ENCODE peak calls at places on chromosomes 16 and 17, in five cellular contexts. S is HepG2, Q is HCT116, B is H1, A is GM12878. L is an unnamed sample.

GRCh38 chr17:57354669-57355068 is 98.3 kb downstream of the MSI2 start:
- DNase-seq in Q (no peak), B (no peak), S (no peak), A (no peak), L (no peak)

GRCh38 chr17:49497147-49498036 is 2.3 kb downstream of the NGFR start:
- DNase-seq in B (no peak), Q (no peak), A (no peak), S (no peak), L (no peak)

GRCh38 chr17:74803971-74804370 is 27.8 kb upstream of the NAT9 start:
- DNase-seq in S (no peak), B (no peak), A (no peak), Q (no peak), L (no peak)

GRCh38 chr16:87834668-87835473 is 34.4 kb downstream of the SLC7A5 start:
- DNase-seq in A (no peak), B (no peak), Q (no peak), S (no peak), L (no peak)

GRCh38 chr17:37488009-37488604 is 1.6 kb upstream of the DUSP14 start:
- DNase-seq in B (no peak), S (peak; percentile 98), A (no peak), Q (peak; percentile 65), L (peak; percentile 42)

GRCh38 chr16:82735696-82736095 is 108.9 kb downstream of the CDH13 start:
- DNase-seq in Q (no peak), S (no peak), B (no peak), A (no peak), L (no peak)

GRCh38 chr16:31479752-31480151 is 3.2 kb upstream of the SLC5A2 start:
- DNase-seq in B (no peak), A (no peak), Q (no peak), S (no peak), L (no peak)

GRCh38 chr16:1744338-1744840 is 27.0 kb downstream of the NME3 start:
- DNase-seq in S (no peak), A (no peak), Q (no peak), B (no peak), L (no peak)

GRCh38 chr16:5041604-5042133 is 7.9 kb upstream of the NAGPA start:
- DNase-seq in S (no peak), Q (peak; percentile 58), A (peak; percentile 41), B (no peak), L (no peak)

GRCh38 chr17:61248399-61248798 is 151.2 kb upstream of the TBX2 start:
- DNase-seq in Q (no peak), S (peak; percentile 30), B (no peak), A (no peak), L (no peak)

GRCh38 chr17:53032861-53033271 is 789.9 kb upstream of the KIF2B start:
- DNase-seq in B (peak; percentile 66), Q (peak; percentile 4), S (peak; percentile 71), A (no peak), L (no peak)

GRCh38 chr16:84552135-84552534 is 47.7 kb upstream of the MEAK7 start:
- DNase-seq in B (no peak), Q (no peak), S (no peak), A (no peak), L (no peak)

GRCh38 chr17:76700627-76701470 is 9.9 kb downstream of the MXRA7 start:
- DNase-seq in A (no peak), B (no peak), S (peak; percentile 86), Q (no peak), L (no peak)

GRCh38 chr16:81595676-81596292 is 151.2 kb downstream of the CMIP start:
- DNase-seq in Q (no peak), S (no peak), A (no peak), B (no peak), L (no peak)

GRCh38 chr17:549197-550040 is 165.2 kb downstream of the VPS53 start:
- DNase-seq in S (no peak), A (no peak), Q (no peak), B (no peak), L (no peak)

GRCh38 chr16:70162041-70162451 is 11.5 kb upstream of the CLEC18C start:
- DNase-seq in S (peak; percentile 77), A (no peak), B (no peak), Q (no peak), L (peak; percentile 17)

GRCh38 chr16:75087040-75087979 is 29.3 kb downstream of the LDHD start:
- DNase-seq in Q (no peak), B (no peak), A (no peak), S (peak; percentile 60), L (peak; percentile 85)

GRCh38 chr16:72195609-72196008 is 23.7 kb upstream of the PMFBP1 start:
- DNase-seq in A (no peak), B (peak; percentile 7), Q (no peak), S (no peak), L (no peak)

GRCh38 chr17:17455173-17455572 is 21.6 kb upstream of the MED9 start:
- DNase-seq in B (no peak), Q (no peak), A (no peak), S (no peak), L (no peak)

GRCh38 chr17:16037636-16038035 is 38.0 kb downstream of the TTC19 start:
- DNase-seq in S (no peak), B (no peak), A (no peak), Q (no peak), L (no peak)

GRCh38 chr16:71859751-71860521 is 14.2 kb downstream of the ATXN1L start:
- DNase-seq in S (no peak), A (no peak), Q (no peak), B (no peak), L (no peak)

GRCh38 chr16:50695017-50696000 is 1.9 kb downstream of the NOD2 start:
- DNase-seq in A (no peak), Q (no peak), B (no peak), S (no peak), L (no peak)

DNA sequence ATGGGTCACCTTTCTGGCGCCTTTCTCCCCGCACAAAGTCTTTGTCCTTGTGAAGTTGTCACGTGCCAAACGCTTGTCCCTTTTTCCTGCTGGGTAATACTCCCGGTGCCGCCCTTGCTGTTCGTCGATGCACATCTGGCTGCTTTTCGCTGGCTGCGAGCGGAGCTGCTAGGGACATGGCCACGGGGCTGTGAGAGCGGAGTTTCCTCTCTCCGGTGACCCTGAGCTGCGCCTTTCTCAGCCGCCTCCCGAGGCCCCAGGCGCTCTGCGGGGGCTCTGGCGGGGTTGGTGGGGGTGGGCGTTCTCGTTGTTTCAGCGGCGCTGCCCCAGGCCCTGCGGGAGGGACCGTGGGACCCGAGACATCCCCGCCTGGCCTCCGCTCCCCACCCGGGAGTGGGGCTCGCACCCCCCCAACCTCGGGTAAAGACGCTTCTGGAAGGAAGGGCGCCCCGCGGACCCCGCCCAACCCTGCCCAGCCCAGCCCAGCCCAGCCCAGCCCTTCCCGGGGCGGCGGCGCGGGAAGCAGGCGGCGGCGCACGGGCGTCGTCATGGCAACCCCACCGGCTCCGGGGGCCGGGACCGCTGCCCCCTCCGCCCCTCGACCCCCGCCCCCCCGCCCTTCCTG is 12.2 kb downstream of the CHMP6 start:
- DNase-seq in A (no peak), Q (no peak), S (no peak), B (no peak), L (peak; percentile 87)
- TF ChIP-seq EZH2 in A (no peak), Q (peak; percentile 97), S (no peak), B (no peak), L (no peak)

GRCh38 chr16:79728923-79729240 is 128.3 kb upstream of the MAF start:
- DNase-seq in B (no peak), A (no peak), Q (no peak), S (no peak), L (no peak)

GRCh38 chr16:79726902-79727301 is 126.4 kb upstream of the MAF start:
- DNase-seq in A (no peak), Q (no peak), B (no peak), S (no peak), L (no peak)

GRCh38 chr16:79721186-79721745 is 120.7 kb upstream of the MAF start:
- DNase-seq in Q (no peak), B (no peak), A (no peak), S (no peak), L (no peak)

GRCh38 chr16:79728048-79728922 is 127.7 kb upstream of the MAF start:
- DNase-seq in S (no peak), Q (no peak), A (no peak), B (peak; percentile 10), L (no peak)

GRCh38 chr16:79723583-79724168 is 123.1 kb upstream of the MAF start:
- DNase-seq in A (no peak), S (no peak), B (no peak), Q (no peak), L (no peak)
- TF ChIP-seq CEBPB in A (no peak), S (no peak), B (no peak), Q (no peak), L (no peak)

DNA sequence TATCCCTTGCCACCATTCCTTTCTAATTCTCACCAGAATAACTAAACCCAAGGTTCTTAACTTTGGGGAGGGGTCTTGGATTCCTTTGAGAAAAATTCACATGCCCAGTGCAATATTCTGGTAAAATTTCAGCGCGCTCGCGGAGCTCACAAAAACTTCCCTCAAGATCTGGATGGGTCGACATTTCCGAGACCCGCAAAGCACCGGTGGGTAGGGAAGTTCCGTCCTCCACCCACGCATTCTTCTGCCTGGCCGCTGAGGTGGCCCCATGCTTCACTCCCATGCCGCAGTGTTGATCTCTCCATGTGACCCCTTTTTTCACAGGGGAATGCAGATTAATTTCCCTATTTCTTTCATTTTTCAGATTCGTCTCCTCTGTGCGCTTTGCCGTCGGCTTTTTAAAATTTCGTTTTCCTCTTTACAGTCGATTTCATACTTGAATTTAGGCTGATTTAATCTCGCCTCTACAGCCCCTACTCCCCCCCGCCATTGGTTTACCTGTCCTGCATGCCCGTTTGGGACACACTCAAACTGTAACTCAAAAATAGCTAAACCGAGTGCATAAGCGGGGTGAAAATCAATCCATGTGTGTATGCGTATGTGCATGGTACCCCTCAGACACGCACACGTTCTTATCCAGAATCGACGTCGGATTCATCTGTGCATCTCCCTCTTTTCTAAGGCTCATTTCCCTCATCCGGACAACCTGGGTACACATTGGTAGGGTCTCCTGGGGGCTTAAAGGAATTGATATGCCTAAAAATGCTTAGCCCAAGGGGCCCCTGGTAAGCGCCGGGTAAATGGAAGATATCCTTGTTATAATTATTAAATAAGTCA is 1.4 kb upstream of the SP6 start:
- DNase-seq in Q (no peak), S (no peak), B (no peak), A (no peak), L (peak; percentile 62)
- TF ChIP-seq EZH2 in Q (no peak), S (no peak), B (peak; percentile 63), A (peak; percentile 36), L (no peak)

GRCh38 chr16:8948831-8949230 is 14.9 kb downstream of the USP7 start:
- DNase-seq in S (no peak), B (no peak), Q (no peak), A (no peak), L (no peak)

GRCh38 chr16:8951447-8952280 is 12.0 kb downstream of the USP7 start:
- DNase-seq in Q (no peak), S (no peak), A (no peak), B (no peak), L (no peak)

GRCh38 chr16:8952281-8952751 is 11.4 kb downstream of the USP7 start:
- DNase-seq in A (no peak), Q (no peak), B (no peak), S (no peak), L (no peak)

GRCh38 chr16:8949536-8950418 is 13.9 kb downstream of the USP7 start:
- DNase-seq in B (no peak), A (no peak), S (no peak), Q (no peak), L (no peak)

DNA sequence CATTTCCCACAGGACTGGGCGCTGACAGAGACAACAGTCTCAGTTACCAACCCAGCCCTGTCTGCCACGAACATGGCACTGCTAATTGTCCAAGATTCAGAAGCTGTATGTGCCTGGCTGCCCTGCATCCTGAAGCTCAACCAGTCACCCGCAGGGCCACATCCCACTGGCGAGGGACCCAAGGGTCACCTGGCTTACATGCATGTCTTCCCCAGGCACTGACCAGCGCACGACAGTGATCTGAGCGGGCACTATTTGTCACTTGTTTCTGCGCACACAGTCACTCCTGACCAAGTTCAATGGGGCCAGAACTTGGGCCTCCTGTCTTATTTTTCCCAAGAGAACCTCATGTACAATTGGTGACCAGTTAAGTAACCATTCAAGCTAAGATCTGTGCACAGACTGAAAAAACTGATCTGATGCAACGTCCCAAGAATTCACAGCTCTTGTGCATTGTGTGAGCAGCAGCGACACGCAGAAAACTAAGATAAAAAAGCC is 13.1 kb downstream of the USP7 start:
- DNase-seq in A (no peak), S (no peak), B (no peak), Q (no peak), L (no peak)
- TF ChIP-seq CEBPB in A (no peak), S (peak; percentile 17), B (no peak), Q (no peak), L (no peak)